ENCODE peak calls at places on chromosomes 11 and 22, in eight cellular contexts. X, Q, U, P, Z, S, K and H are unnamed samples.

GRCh38 chr11:2886936-2887335 is 1.4 kb upstream of the CDKN1C start:
- DNase-seq in X (no peak), Q (no peak), U (no peak), P (no peak), Z (no peak), S (no peak), K (no peak), H (no peak)

GRCh38 chr22:28904211-28904808 is 20.9 kb downstream of the ZNRF3 start:
- DNase-seq in X (no peak), Q (no peak), U (no peak), P (peak; percentile 61), Z (no peak), S (no peak), K (no peak), H (no peak)

GRCh38 chr22:44460287-44461082 is 37.5 kb downstream of the RTL6 start:
- DNase-seq in X (no peak), Q (no peak), U (no peak), P (no peak), Z (no peak), S (no peak), K (no peak), H (no peak)

GRCh38 chr11:131118247-131118646 is 202.0 kb upstream of the SNX19 start:
- DNase-seq in X (no peak), Q (no peak), U (no peak), P (no peak), Z (no peak), S (no peak), K (no peak), H (no peak)

GRCh38 chr22:29257751-29258181 is 10.0 kb downstream of the RHBDD3 start:
- DNase-seq in X (no peak), Q (no peak), U (no peak), P (no peak), Z (no peak), S (no peak), K (no peak), H (no peak)

GRCh38 chr11:73325036-73325981 is 17.2 kb downstream of the ARHGEF17 start:
- DNase-seq in X (no peak), Q (no peak), U (no peak), P (peak; percentile 78), Z (no peak), S (no peak), K (no peak), H (no peak)

GRCh38 chr11:19922689-19923035 is 210.0 kb downstream of the NAV2 start:
- DNase-seq in X (no peak), Q (no peak), U (no peak), P (no peak), Z (no peak), S (no peak), K (no peak), H (no peak)

GRCh38 chr11:46639197-46639839 is 22.0 kb downstream of the ATG13 start:
- DNase-seq in X (no peak), Q (no peak), U (no peak), P (no peak), Z (no peak), S (no peak), K (no peak), H (no peak)

GRCh38 chr22:43227231-43227630 is 40.3 kb upstream of the TTLL12 start:
- DNase-seq in X (no peak), Q (no peak), U (no peak), P (peak; percentile 29), Z (no peak), S (no peak), K (no peak), H (no peak)

GRCh38 chr11:14300661-14301304 is 58.2 kb downstream of the RRAS2 start:
- DNase-seq in X (peak; percentile 49), Q (peak; percentile 83), U (peak; percentile 39), P (peak; percentile 84), Z (peak; percentile 53), S (no peak), K (peak; percentile 51), H (peak; percentile 81)

GRCh38 chr22:46941958-46942815 is 179.7 kb downstream of the TBC1D22A start:
- DNase-seq in X (no peak), Q (peak; percentile 1), U (no peak), P (no peak), Z (no peak), S (no peak), K (peak; percentile 44), H (no peak)

GRCh38 chr11:13674799-13675509 is 6.5 kb downstream of the FAR1 start:
- DNase-seq in X (no peak), Q (no peak), U (no peak), P (peak; percentile 53), Z (no peak), S (no peak), K (no peak), H (no peak)

GRCh38 chr11:123069878-123070821 is 8.2 kb upstream of the HSPA8 start:
- DNase-seq in X (no peak), Q (no peak), U (no peak), P (no peak), Z (peak; percentile 46), S (no peak), K (no peak), H (no peak)

GRCh38 chr11:101741479-101742175 is 157.8 kb upstream of the TRPC6 start:
- DNase-seq in X (no peak), Q (no peak), U (no peak), P (no peak), Z (no peak), S (no peak), K (no peak), H (no peak)

GRCh38 chr11:67491276-67492068 is 8.6 kb downstream of the AIP start:
- DNase-seq in X (no peak), Q (no peak), U (no peak), P (no peak), Z (no peak), S (no peak), K (no peak), H (no peak)

GRCh38 chr11:94776351-94777321 is 8.5 kb downstream of the AMOTL1 start:
- DNase-seq in X (no peak), Q (peak; percentile 47), U (no peak), P (peak; percentile 56), Z (no peak), S (no peak), K (no peak), H (no peak)

GRCh38 chr11:17543041-17543440 is 1.2 kb downstream of the USH1C start:
- DNase-seq in X (no peak), Q (no peak), U (no peak), P (no peak), Z (no peak), S (no peak), K (no peak), H (no peak)

GRCh38 chr22:22408731-22409696 is 99.5 kb downstream of the ZNF280B start:
- DNase-seq in X (no peak), Q (peak; percentile 12), U (peak; percentile 35), P (peak; percentile 9), Z (peak; percentile 54), S (no peak), K (peak; percentile 56), H (peak; percentile 46)

GRCh38 chr11:7449196-7449840 is 36.0 kb upstream of the OLFML1 start:
- DNase-seq in X (no peak), Q (no peak), U (no peak), P (no peak), Z (no peak), S (no peak), K (no peak), H (no peak)

GRCh38 chr22:46734830-46735453 is 3.1 kb downstream of the CERK start:
- DNase-seq in X (peak; percentile 63), Q (no peak), U (no peak), P (no peak), Z (peak; percentile 87), S (peak; percentile 56), K (no peak), H (no peak)

GRCh38 chr22:48944433-48944755 is 883.3 kb downstream of the BRD1 start:
- DNase-seq in X (peak; percentile 9), Q (no peak), U (no peak), P (no peak), Z (no peak), S (no peak), K (no peak), H (no peak)

GRCh38 chr11:59918987-59919589 is 19.1 kb upstream of the OOSP1 start:
- DNase-seq in X (no peak), Q (peak; percentile 79), U (peak; percentile 14), P (no peak), Z (no peak), S (no peak), K (peak; percentile 50), H (peak; percentile 72)

GRCh38 chr22:43743929-43744643 is 68.0 kb downstream of the EFCAB6 start:
- DNase-seq in X (no peak), Q (no peak), U (no peak), P (no peak), Z (no peak), S (no peak), K (no peak), H (no peak)

GRCh38 chr11:117316197-117316961 is at the start of gene BACE1:
- DNase-seq in X (peak; percentile 88), Q (peak; percentile 47), U (peak; percentile 76), P (peak; percentile 88), Z (no peak), S (no peak), K (peak; percentile 72), H (peak; percentile 90)

GRCh38 chr11:70862093-70862492 is 390.3 kb downstream of the SHANK2 start:
- DNase-seq in X (no peak), Q (no peak), U (no peak), P (no peak), Z (no peak), S (no peak), K (no peak), H (no peak)

GRCh38 chr11:11973866-11974265 is 34.6 kb downstream of the DKK3 start:
- DNase-seq in X (no peak), Q (no peak), U (no peak), P (no peak), Z (no peak), S (no peak), K (no peak), H (no peak)

GRCh38 chr11:111814567-111814966 is 48.4 kb upstream of the PPP2R1B start:
- DNase-seq in X (no peak), Q (no peak), U (no peak), P (peak; percentile 72), Z (no peak), S (no peak), K (no peak), H (no peak)

GRCh38 chr11:124538019-124538418 is 5.4 kb downstream of the OR8B12 start:
- DNase-seq in X (no peak), Q (no peak), U (no peak), P (peak; percentile 76), Z (no peak), S (no peak), K (no peak), H (no peak)